ENCODE peak calls at places on chromosomes 6 and 20, in ten cellular contexts. L is HCT116, F is psoas muscle, T is BJ, C is endothelial cell, W is lower leg skin, V is nephron progenitor cell, B is heart right ventricle, Q is GM10248, X is AG10803. Y is an unnamed sample.

GRCh38 chr6:23176883-23177282 is 607.5 kb downstream of the HDGFL1 start:
- DNase-seq in L (no peak), F (no peak), T (no peak), C (no peak), W (no peak), V (no peak), B (no peak), Q (no peak), X (no peak), Y (no peak)

GRCh38 chr6:11462742-11463414 is 74.7 kb upstream of the TMEM170B start:
- DNase-seq in L (no peak), F (no peak), T (no peak), C (no peak), W (no peak), V (no peak), B (no peak), Q (no peak), X (no peak), Y (no peak)

GRCh38 chr6:170471458-170471857 is 81.6 kb downstream of the PSMB1 start:
- DNase-seq in L (no peak), F (no peak), T (no peak), C (no peak), W (no peak), V (no peak), B (no peak), Q (no peak), X (no peak), Y (no peak)

GRCh38 chr6:15501806-15502450 is 160.9 kb downstream of the DTNBP1 start:
- DNase-seq in L (no peak), F (no peak), T (no peak), C (no peak), W (peak; percentile 85), V (no peak), B (peak; percentile 42), Q (no peak), X (peak; percentile 72), Y (no peak)

GRCh38 chr6:67160820-67161219 is 1453.8 kb upstream of the EYS start:
- DNase-seq in L (no peak), F (no peak), T (no peak), C (no peak), W (no peak), V (no peak), B (no peak), Q (no peak), X (no peak), Y (no peak)

GRCh38 chr20:57801581-57801980 is 91.8 kb upstream of the PMEPA1 start:
- DNase-seq in L (no peak), F (no peak), T (no peak), C (no peak), W (no peak), V (no peak), B (no peak), Q (no peak), X (no peak), Y (no peak)

GRCh38 chr6:27260339-27260738 is 12.8 kb downstream of the PRSS16 start:
- DNase-seq in L (no peak), F (no peak), T (no peak), C (peak; percentile 29), W (no peak), V (peak; percentile 36), B (no peak), Q (no peak), X (no peak), Y (no peak)

GRCh38 chr6:125275779-125276178 is 26.0 kb downstream of the HDDC2 start:
- DNase-seq in L (no peak), F (no peak), T (no peak), C (no peak), W (no peak), V (no peak), B (no peak), Q (no peak), X (no peak), Y (no peak)

GRCh38 chr20:47502271-47502730 is 614 bp downstream of the NCOA3 start:
- DNase-seq in L (no peak), F (no peak), T (no peak), C (no peak), W (peak; percentile 88), V (peak; percentile 40), B (peak; percentile 19), Q (no peak), X (peak; percentile 8), Y (peak; percentile 46)

GRCh38 chr20:2429061-2429460 is 41.5 kb downstream of the SNRPB start:
- DNase-seq in L (no peak), F (no peak), T (no peak), C (no peak), W (no peak), V (no peak), B (no peak), Q (no peak), X (no peak), Y (no peak)

GRCh38 chr6:68726307-68726706 is 91.2 kb downstream of the ADGRB3 start:
- DNase-seq in L (no peak), F (no peak), T (no peak), C (no peak), W (no peak), V (no peak), B (no peak), Q (no peak), X (no peak), Y (no peak)

GRCh38 chr6:34514593-34515472 is 41.3 kb downstream of the SPDEF start:
- DNase-seq in L (no peak), F (peak; percentile 50), T (no peak), C (peak; percentile 54), W (no peak), V (peak; percentile 83), B (peak; percentile 38), Q (no peak), X (peak; percentile 28), Y (no peak)

GRCh38 chr6:167782698-167783517 is 43.8 kb upstream of the AFDN start:
- DNase-seq in L (no peak), F (no peak), T (no peak), C (no peak), W (peak; percentile 40), V (no peak), B (no peak), Q (no peak), X (no peak), Y (no peak)

GRCh38 chr6:3844097-3844463 is 5.1 kb upstream of the FAM50B start:
- DNase-seq in L (no peak), F (no peak), T (peak; percentile 47), C (no peak), W (no peak), V (no peak), B (no peak), Q (no peak), X (peak; percentile 84), Y (no peak)

GRCh38 chr6:40722553-40723258 is 135.5 kb upstream of the LRFN2 start:
- DNase-seq in L (no peak), F (no peak), T (no peak), C (no peak), W (peak; percentile 26), V (no peak), B (no peak), Q (no peak), X (peak; percentile 49), Y (no peak)

GRCh38 chr6:119284861-119285521 is 64.6 kb downstream of the MAN1A1 start:
- DNase-seq in L (no peak), F (no peak), T (no peak), C (peak; percentile 7), W (no peak), V (no peak), B (no peak), Q (no peak), X (no peak), Y (peak; percentile 27)
- TF ChIP-seq CTCF in L (peak; percentile 43), F (no peak), T (peak; percentile 17), C (peak; percentile 12), W (no peak), V (no peak), B (no peak), Q (no peak), X (no peak), Y (no peak)

GRCh38 chr6:84422380-84422968 is 195.0 kb upstream of the CEP162 start:
- DNase-seq in L (peak; percentile 31), F (peak; percentile 63), T (no peak), C (peak; percentile 91), W (no peak), V (peak; percentile 85), B (peak; percentile 15), Q (peak; percentile 17), X (no peak), Y (peak; percentile 38)
- TF ChIP-seq CTCF in L (peak; percentile 93), F (peak; percentile 20), T (peak; percentile 67), C (peak; percentile 84), W (no peak), V (peak; percentile 96), B (peak; percentile 60), Q (peak; percentile 46), X (peak; percentile 38), Y (peak; percentile 32)

DNA sequence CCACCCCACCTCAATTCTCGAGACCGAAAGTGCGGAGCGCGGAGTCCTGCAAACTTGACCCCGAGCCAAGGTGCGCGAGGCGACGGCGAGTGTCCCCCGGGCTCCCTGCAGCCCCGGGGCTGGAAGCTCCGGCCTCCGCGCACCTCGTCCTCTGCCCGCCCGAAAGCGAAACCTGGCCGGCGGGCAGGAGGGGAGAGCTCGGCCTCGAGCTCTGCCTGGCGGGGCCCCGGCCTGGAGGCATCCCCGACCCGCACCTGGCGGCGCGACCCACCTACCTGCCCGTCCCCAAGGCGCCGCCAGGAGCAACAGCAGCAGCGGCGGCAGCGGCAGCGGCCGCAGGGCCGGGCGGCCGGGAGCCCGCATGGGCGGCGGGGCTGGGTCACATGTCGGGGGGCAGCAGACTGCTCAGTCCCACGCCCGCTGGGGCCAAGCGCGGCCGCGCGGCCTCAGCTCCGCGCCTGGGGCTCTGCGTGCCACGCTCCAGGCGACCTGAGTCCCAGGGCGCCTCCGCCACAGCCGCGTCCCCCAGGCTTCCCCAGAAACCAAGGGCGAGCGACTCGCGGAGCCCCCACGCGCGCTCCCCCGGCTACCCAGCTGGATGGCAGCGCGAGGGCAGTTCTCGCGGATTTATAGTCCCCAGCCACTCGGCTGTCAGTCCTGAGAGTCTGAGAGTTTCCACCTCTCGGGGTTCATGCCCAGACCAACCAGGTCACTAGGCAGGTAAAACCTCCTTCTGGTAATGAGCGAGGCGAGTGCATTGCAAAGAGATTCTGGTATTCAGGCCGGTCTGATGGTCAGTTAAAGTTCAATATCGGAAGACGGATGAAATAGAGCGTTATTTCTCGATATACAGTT is at the start of gene IL20RA:
- DNase-seq in L (no peak), F (peak; percentile 58), T (no peak), C (peak; percentile 18), W (peak; percentile 89), V (peak; percentile 59), B (peak; percentile 21), Q (peak; percentile 57), X (no peak), Y (no peak)
- TF ChIP-seq CTCF in L (no peak), F (no peak), T (no peak), C (no peak), W (no peak), V (no peak), B (no peak), Q (no peak), X (no peak), Y (no peak)

DNA sequence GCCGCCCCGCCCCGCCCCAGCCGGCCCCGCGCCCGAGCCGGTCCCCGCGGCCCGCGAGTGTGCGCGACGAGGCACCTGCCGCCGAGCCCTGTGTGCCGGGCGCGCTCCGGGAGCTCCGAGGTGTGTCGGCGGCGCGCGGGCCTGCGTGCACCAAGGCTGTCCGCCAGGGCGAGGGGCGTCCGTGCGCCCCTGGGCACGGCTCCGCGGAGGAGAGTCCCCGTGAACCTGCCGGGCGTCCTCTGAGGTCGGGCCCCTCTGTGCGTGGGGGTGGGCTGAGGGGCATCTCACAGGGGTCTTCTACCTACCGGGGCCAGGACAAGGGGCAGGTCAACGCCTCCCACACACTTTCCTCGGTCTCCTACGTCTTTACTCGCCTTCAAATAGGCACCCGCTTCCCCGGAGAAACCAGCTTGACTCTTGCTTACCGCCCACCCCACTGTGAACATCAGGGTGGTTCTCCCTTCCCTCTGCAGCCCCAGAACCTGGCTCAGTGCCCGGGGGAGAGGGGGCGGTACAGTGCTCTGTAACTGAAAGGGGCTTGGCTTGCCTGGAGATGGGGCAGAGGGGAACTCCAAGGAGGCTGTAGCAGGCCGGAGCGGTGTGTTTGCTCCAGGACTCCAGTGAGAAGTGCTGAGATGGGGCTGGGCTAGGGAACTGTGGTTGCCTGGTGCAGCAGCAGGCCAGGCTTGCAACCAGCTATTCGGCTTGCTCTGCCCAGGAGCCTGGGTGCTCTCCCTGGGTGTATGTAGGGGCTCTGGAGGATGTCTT is at the start of gene SAMD10:
- DNase-seq in L (no peak), F (peak; percentile 69), T (no peak), C (peak; percentile 66), W (no peak), V (peak; percentile 72), B (peak; percentile 62), Q (peak; percentile 83), X (no peak), Y (peak; percentile 98)
- TF ChIP-seq CTCF in L (no peak), F (no peak), T (no peak), C (no peak), W (no peak), V (no peak), B (no peak), Q (no peak), X (no peak), Y (peak; percentile 32)

Y was measured in activated CD8-positive, alpha-beta T cell treated with anti-CD3 and anti-CD28 coated beads for 36 hours.